ENCODE peak calls at places on chromosomes 1 and 21, in four cellular contexts. Z, A, O and B are unnamed samples.

GRCh38 chr1:223256034-223256433 is 107.9 kb downstream of the SUSD4 start:
- DNase-seq in Z (no peak), A (no peak), O (no peak), B (peak; percentile 13)

GRCh38 chr1:228417471-228418203 is 976 bp upstream of the TRIM17 start:
- DNase-seq in Z (no peak), A (no peak), O (no peak), B (no peak)

GRCh38 chr1:165703648-165704047 is 5.3 kb upstream of the ALDH9A1 start:
- DNase-seq in Z (peak; percentile 32), A (no peak), O (no peak), B (no peak)

GRCh38 chr1:9728451-9729295 is 77.1 kb downstream of the PIK3CD start:
- DNase-seq in Z (no peak), A (no peak), O (no peak), B (no peak)

GRCh38 chr1:150213170-150214098 is 22.5 kb downstream of the ANP32E start:
- DNase-seq in Z (peak; percentile 80), A (peak; percentile 79), O (peak; percentile 91), B (peak; percentile 98)

GRCh38 chr1:170959385-170959784 is 24.1 kb downstream of the MROH9 start:
- DNase-seq in Z (no peak), A (no peak), O (no peak), B (no peak)

GRCh38 chr1:100502052-100502792 is 35.7 kb upstream of the GPR88 start:
- DNase-seq in Z (no peak), A (no peak), O (no peak), B (no peak)

GRCh38 chr1:87542697-87543096 is 214.0 kb downstream of the LMO4 start:
- DNase-seq in Z (no peak), A (no peak), O (no peak), B (no peak)

GRCh38 chr1:1291611-1292441 is 11.6 kb downstream of the SCNN1D start:
- DNase-seq in Z (peak; percentile 64), A (no peak), O (peak; percentile 86), B (no peak)

GRCh38 chr1:1291023-1291528 is 10.8 kb downstream of the SCNN1D start:
- DNase-seq in Z (no peak), A (no peak), O (no peak), B (no peak)

GRCh38 chr1:1292442-1292779 is 12.2 kb downstream of the SCNN1D start:
- DNase-seq in Z (no peak), A (no peak), O (no peak), B (no peak)

GRCh38 chr1:1292851-1293250 is 12.6 kb downstream of the SCNN1D start:
- DNase-seq in Z (no peak), A (no peak), O (no peak), B (no peak)

DNA sequence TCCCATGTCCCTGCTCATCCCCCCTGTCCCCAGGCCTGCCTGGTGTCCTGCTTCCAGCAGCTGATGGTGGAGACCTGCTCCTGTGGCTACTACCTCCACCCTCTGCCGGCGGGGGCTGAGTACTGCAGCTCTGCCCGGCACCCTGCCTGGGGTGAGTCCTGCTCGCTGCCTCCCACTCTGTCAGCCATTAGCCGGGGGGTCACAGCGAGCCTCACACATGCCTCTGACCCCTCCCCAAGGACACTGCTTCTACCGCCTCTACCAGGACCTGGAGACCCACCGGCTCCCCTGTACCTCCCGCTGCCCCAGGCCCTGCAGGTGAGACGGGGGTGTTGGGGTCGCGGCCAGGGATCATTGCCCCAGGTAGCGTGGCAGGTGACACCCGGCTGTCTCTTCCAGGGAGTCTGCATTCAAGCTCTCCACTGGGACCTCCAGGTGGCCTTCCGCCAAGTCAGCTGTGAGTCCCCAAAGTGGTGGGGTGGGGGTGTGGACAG is 10.0 kb downstream of the SCNN1D start:
- DNase-seq in Z (peak; percentile 52), A (no peak), O (peak; percentile 92), B (no peak)
- TF ChIP-seq SUZ12 in Z (no peak), A (no peak), O (no peak), B (no peak)

GRCh38 chr21:36699546-36700294 is 805 bp downstream of the SIM2 start:
- DNase-seq in Z (no peak), A (no peak), O (peak; percentile 79), B (no peak)

GRCh38 chr21:36701912-36702621 is 3.2 kb downstream of the SIM2 start:
- DNase-seq in Z (no peak), A (no peak), O (peak; percentile 65), B (no peak)

GRCh38 chr21:36700295-36700960 is 1.5 kb downstream of the SIM2 start:
- DNase-seq in Z (no peak), A (no peak), O (peak; percentile 57), B (no peak)

GRCh38 chr21:36702622-36702968 is 3.7 kb downstream of the SIM2 start:
- DNase-seq in Z (no peak), A (no peak), O (no peak), B (no peak)

GRCh38 chr21:36700961-36701911 is 2.3 kb downstream of the SIM2 start:
- DNase-seq in Z (no peak), A (no peak), O (peak; percentile 77), B (no peak)
- H3K27me3 ChIP-seq in Z (peaks cover 77% of the 10 kb centered on the region), A (peaks cover 25% of the 10 kb centered on the region), O (peaks cover 97% of the 10 kb centered on the region), B (peaks cover 99% of the 10 kb centered on the region)

DNA sequence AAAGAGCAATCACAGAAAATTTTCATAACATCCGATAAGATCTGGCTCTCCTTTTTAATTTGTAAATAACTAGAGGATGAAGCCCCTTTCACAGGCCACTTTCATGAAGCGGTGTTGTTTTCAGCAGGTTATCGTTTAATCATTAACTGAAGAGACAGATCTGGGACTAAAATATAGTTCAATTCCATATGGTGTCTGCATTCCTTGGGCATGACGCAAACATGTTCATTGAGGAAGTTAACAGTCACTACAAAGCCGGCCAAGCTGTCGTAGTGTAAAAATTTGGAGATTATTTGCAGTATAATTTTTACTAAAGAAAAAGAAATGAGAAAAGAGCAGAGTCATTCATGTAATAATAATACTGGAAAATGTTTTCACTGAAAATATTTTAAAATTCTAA is 565.2 kb upstream of the ADAMTS5 start:
- DNase-seq in Z (peak; percentile 41), A (no peak), O (no peak), B (no peak)
- TF ChIP-seq SUZ12 in Z (no peak), A (no peak), O (no peak), B (no peak)

GRCh38 chr1:20555758-20556120 is 3.4 kb downstream of the FAM43B start:
- DNase-seq in Z (no peak), A (no peak), O (no peak), B (no peak)

GRCh38 chr1:20558180-20558579 is 5.8 kb downstream of the FAM43B start:
- DNase-seq in Z (no peak), A (no peak), O (no peak), B (no peak)

GRCh38 chr1:20552728-20553571 is 577 bp downstream of the FAM43B start:
- DNase-seq in Z (no peak), A (no peak), O (peak; percentile 77), B (no peak)

GRCh38 chr1:20551945-20552727 is at the start of gene FAM43B:
- DNase-seq in Z (peak; percentile 88), A (no peak), O (peak; percentile 83), B (no peak)

GRCh38 chr1:20555025-20555757 is 2.8 kb downstream of the FAM43B start:
- DNase-seq in Z (no peak), A (no peak), O (no peak), B (no peak)
- H3K27me3 ChIP-seq in Z (no peaks in the 10 kb centered on the region), A (peaks cover 5% of the 10 kb centered on the region), O (peaks cover 34% of the 10 kb centered on the region), B (peaks cover 30% of the 10 kb centered on the region)